ENCODE peak calls at places on chromosomes 11 and 22, in eight cellular contexts. S is fibroblast of the conjunctiva, E is endothelial cell, N is NCI-H460, X is NB4, V is nucleus accumbens, R is HS-5, U is lower lobe of right lung. G is an unnamed sample.

GRCh38 chr11:13120691-13121090 is 111.6 kb downstream of the RASSF10 start:
- DNase-seq in S (no peak), R (peak), X (no peak), V (no peak), N (no peak), E (no peak), U (no peak), G (no peak)

GRCh38 chr22:41247703-41248102 is 7.0 kb upstream of the CHADL start:
- DNase-seq in U (no peak), N (no peak), E (no peak), X (no peak), V (no peak), R (no peak), S (no peak), G (no peak)

GRCh38 chr11:132658696-132659095 is 873.6 kb downstream of the OPCML start:
- DNase-seq in V (no peak), U (no peak), E (no peak), R (no peak), N (no peak), X (no peak), S (no peak), G (no peak)

GRCh38 chr11:61516675-61517516 is 8.3 kb downstream of the LRRC10B start:
- DNase-seq in R (no peak), U (no peak), V (peak), X (peak), S (no peak), E (peak), N (no peak), G (no peak)

GRCh38 chr11:62372871-62373270 is 35.6 kb downstream of the ASRGL1 start:
- DNase-seq in U (no peak), N (no peak), R (no peak), X (no peak), E (no peak), V (no peak), S (no peak), G (no peak)

GRCh38 chr11:130409618-130410388 is 18.6 kb downstream of the ADAMTS8 start:
- DNase-seq in R (no peak), X (no peak), S (no peak), V (no peak), U (no peak), E (no peak), N (no peak), G (no peak)

GRCh38 chr11:79461144-79461543 is 20.3 kb upstream of the TENM4 start:
- DNase-seq in U (no peak), X (peak), E (peak), R (no peak), S (no peak), V (peak), N (no peak), G (no peak)

GRCh38 chr11:76148207-76148606 is 58.1 kb downstream of the WNT11 start:
- DNase-seq in V (no peak), N (no peak), S (no peak), X (no peak), U (no peak), R (no peak), E (no peak), G (no peak)

GRCh38 chr11:130671801-130672700 is 223.6 kb downstream of the ADAMTS15 start:
- DNase-seq in R (no peak), U (no peak), X (no peak), N (no peak), S (peak), E (no peak), V (peak), G (no peak)